ENCODE peak calls at places on chromosomes 1 and 21, in five cellular contexts. V is HepG2, I is K562, C is H1, Z is SK-N-SH. J is an unnamed sample.

GRCh38 chr1:232477728-232478127 is 152.2 kb downstream of the SIPA1L2 start:
- DNase-seq in V (no peak), I (no peak), C (no peak), Z (no peak), J (no peak)

GRCh38 chr1:240462766-240463410 is 149.1 kb downstream of the GREM2 start:
- DNase-seq in V (no peak), I (no peak), C (no peak), Z (no peak), J (no peak)

GRCh38 chr1:21520899-21521716 is 11.9 kb downstream of the ALPL start:
- DNase-seq in V (no peak), I (no peak), C (no peak), Z (no peak), J (no peak)

GRCh38 chr1:1230656-1231399 is 973 bp downstream of the SDF4 start:
- DNase-seq in V (peak; percentile 60), I (peak; percentile 60), C (no peak), Z (peak; percentile 75), J (peak; percentile 77)

GRCh38 chr1:20725189-20726106 is 7.1 kb downstream of the SH2D5 start:
- DNase-seq in V (no peak), I (no peak), C (no peak), Z (peak; percentile 25), J (no peak)

GRCh38 chr1:66294692-66295384 is 239.1 kb upstream of the SGIP1 start:
- DNase-seq in V (no peak), I (no peak), C (no peak), Z (no peak), J (no peak)

GRCh38 chr1:162680419-162681126 is 48.3 kb downstream of the DDR2 start:
- DNase-seq in V (peak; percentile 23), I (no peak), C (no peak), Z (no peak), J (no peak)

GRCh38 chr1:46558141-46558963 is 6.9 kb upstream of the KNCN start:
- DNase-seq in V (no peak), I (no peak), C (no peak), Z (no peak), J (no peak)

GRCh38 chr21:41283211-41283818 is 33.3 kb upstream of the FAM3B start:
- DNase-seq in V (peak; percentile 74), I (peak; percentile 62), C (no peak), Z (peak; percentile 72), J (peak; percentile 65)

GRCh38 chr1:39088658-39089057 is 62.5 kb downstream of the NDUFS5 start:
- DNase-seq in V (no peak), I (no peak), C (no peak), Z (no peak), J (no peak)

GRCh38 chr1:92990828-92991227 is 29.6 kb upstream of the DIPK1A start:
- DNase-seq in V (peak; percentile 34), I (no peak), C (no peak), Z (peak; percentile 19), J (no peak)

GRCh38 chr1:187920976-187921375 is 1092.2 kb downstream of the PLA2G4A start:
- DNase-seq in V (no peak), I (no peak), C (no peak), Z (no peak), J (no peak)

GRCh38 chr1:240611619-240612490 is at the start of gene GREM2:
- DNase-seq in V (no peak), I (no peak), C (no peak), Z (peak; percentile 78), J (peak; percentile 63)

GRCh38 chr1:172378109-172378755 is 42.3 kb upstream of the C1orf105 start:
- DNase-seq in V (no peak), I (no peak), C (no peak), Z (no peak), J (no peak)

GRCh38 chr1:160519542-160520435 is 3.3 kb downstream of the SLAMF6 start:
- DNase-seq in V (no peak), I (peak; percentile 49), C (no peak), Z (no peak), J (no peak)

GRCh38 chr1:51567653-51568052 is 48.6 kb upstream of the EPS15 start:
- DNase-seq in V (no peak), I (no peak), C (no peak), Z (no peak), J (peak; percentile 92)

GRCh38 chr1:18951818-18952391 is 4.6 kb downstream of the IFFO2 start:
- DNase-seq in V (no peak), I (no peak), C (no peak), Z (no peak), J (no peak)

GRCh38 chr21:41865002-41865777 is 14.0 kb downstream of the PRDM15 start:
- DNase-seq in V (no peak), I (peak; percentile 51), C (no peak), Z (no peak), J (no peak)

GRCh38 chr1:210801501-210801900 is 332.4 kb downstream of the KCNH1 start:
- DNase-seq in V (no peak), I (no peak), C (no peak), Z (no peak), J (no peak)

GRCh38 chr1:107153033-107153432 is 12.2 kb downstream of the NTNG1 start:
- DNase-seq in V (peak; percentile 2), I (no peak), C (no peak), Z (no peak), J (peak; percentile 13)

GRCh38 chr1:244667797-244668196 is 14.9 kb downstream of the DESI2 start:
- DNase-seq in V (no peak), I (no peak), C (no peak), Z (no peak), J (no peak)

GRCh38 chr1:28668956-28669719 is 554 bp downstream of the GMEB1 start:
- DNase-seq in V (peak; percentile 33), I (no peak), C (no peak), Z (no peak), J (peak; percentile 66)

GRCh38 chr1:58943776-58944175 is 159.9 kb upstream of the JUN start:
- DNase-seq in V (no peak), I (no peak), C (no peak), Z (no peak), J (no peak)

GRCh38 chr1:54885863-54886723 is 902 bp downstream of the DHCR24 start:
- DNase-seq in V (peak; percentile 45), I (peak; percentile 54), C (no peak), Z (peak; percentile 51), J (no peak)

GRCh38 chr1:63557365-63557987 is 34.2 kb downstream of the EFCAB7 start:
- DNase-seq in V (peak; percentile 24), I (peak; percentile 34), C (no peak), Z (peak; percentile 19), J (peak; percentile 32)

GRCh38 chr1:30516505-30516858 is 206.9 kb downstream of the MATN1 start:
- DNase-seq in V (no peak), I (no peak), C (no peak), Z (no peak), J (no peak)

GRCh38 chr1:169105434-169106094 is 926 bp upstream of the ATP1B1 start:
- DNase-seq in V (peak; percentile 85), I (peak; percentile 78), C (peak; percentile 44), Z (peak; percentile 87), J (peak; percentile 91)

GRCh38 chr1:3433596-3434320 is 20.7 kb upstream of the ARHGEF16 start:
- DNase-seq in V (no peak), I (no peak), C (no peak), Z (no peak), J (no peak)

GRCh38 chr21:41186763-41187536 is 19.0 kb downstream of the BACE2 start:
- DNase-seq in V (no peak), I (no peak), C (no peak), Z (no peak), J (peak; percentile 98)

GRCh38 chr1:178294654-178295053 is 200.8 kb downstream of the RASAL2 start:
- DNase-seq in V (no peak), I (no peak), C (no peak), Z (no peak), J (peak; percentile 49)

GRCh38 chr21:42121792-42122191 is 50.7 kb downstream of the UMODL1 start:
- DNase-seq in V (no peak), I (no peak), C (no peak), Z (no peak), J (no peak)

GRCh38 chr1:5502310-5503194 is 489.7 kb downstream of the NPHP4 start:
- DNase-seq in V (no peak), I (no peak), C (no peak), Z (no peak), J (no peak)

GRCh38 chr1:111754964-111755320 is 759 bp upstream of the DDX20 start:
- DNase-seq in V (no peak), I (peak; percentile 56), C (no peak), Z (peak; percentile 79), J (peak; percentile 41)

GRCh38 chr1:210653771-210654170 is 325.1 kb downstream of the HHAT start:
- DNase-seq in V (no peak), I (no peak), C (no peak), Z (no peak), J (peak; percentile 15)

GRCh38 chr1:198734323-198735008 is 95.6 kb downstream of the PTPRC start:
- DNase-seq in V (no peak), I (no peak), C (no peak), Z (no peak), J (no peak)

GRCh38 chr1:163410073-163410522 is 88.3 kb downstream of the NUF2 start:
- DNase-seq in V (peak; percentile 51), I (peak; percentile 51), C (peak; percentile 65), Z (peak; percentile 60), J (peak; percentile 38)

GRCh38 chr1:89069955-89070354 is 4.9 kb upstream of the GBP1 start:
- DNase-seq in V (no peak), I (no peak), C (no peak), Z (no peak), J (no peak)

GRCh38 chr1:9349331-9349851 is 56.7 kb downstream of the SPSB1 start:
- DNase-seq in V (no peak), I (no peak), C (no peak), Z (no peak), J (no peak)

GRCh38 chr1:227780101-227781044 is 35.1 kb upstream of the PRSS38 start:
- DNase-seq in V (no peak), I (no peak), C (no peak), Z (no peak), J (no peak)

GRCh38 chr1:227782226-227782625 is 33.2 kb upstream of the PRSS38 start:
- DNase-seq in V (no peak), I (no peak), C (no peak), Z (no peak), J (no peak)

GRCh38 chr1:227779021-227779441 is 36.4 kb upstream of the PRSS38 start:
- DNase-seq in V (no peak), I (no peak), C (no peak), Z (no peak), J (no peak)

GRCh38 chr1:227779651-227780050 is 35.8 kb upstream of the PRSS38 start:
- DNase-seq in V (no peak), I (no peak), C (no peak), Z (no peak), J (no peak)

GRCh38 chr1:227781314-227781930 is 34.1 kb upstream of the PRSS38 start:
- DNase-seq in V (no peak), I (no peak), C (no peak), Z (no peak), J (no peak)
- TF ChIP-seq JUND in V (no peak), I (no peak), C (no peak), Z (no peak), J (no peak)

GRCh38 chr1:203116048-203116810 is 11.3 kb upstream of the ADORA1 start:
- DNase-seq in V (no peak), I (no peak), C (no peak), Z (peak; percentile 34), J (no peak)
- TF ChIP-seq JUND in V (no peak), I (no peak), C (no peak), Z (no peak), J (no peak)

GRCh38 chr21:34298797-34299539 is 64.8 kb upstream of the KCNE2 start:
- DNase-seq in V (peak; percentile 2), I (no peak), C (no peak), Z (no peak), J (no peak)
- TF ChIP-seq JUND in V (no peak), I (no peak), C (no peak), Z (no peak), J (no peak)

GRCh38 chr1:31691951-31692350 is 11.9 kb downstream of the COL16A1 start:
- DNase-seq in V (no peak), I (no peak), C (no peak), Z (no peak), J (no peak)
- TF ChIP-seq JUND in V (no peak), I (no peak), C (no peak), Z (no peak), J (no peak)

J was measured in T47D.